ENCODE peak calls at places on chromosomes 1 and 21, in eight cellular contexts. C, D, F, H, O, U, E and I are unnamed samples.

GRCh38 chr1:39845569-39846566 is 37.4 kb downstream of the TRIT1 start:
- DNase-seq in C (peak; percentile 9), D (peak; percentile 91), F (peak; percentile 92), H (peak; percentile 87), O (peak; percentile 74), U (no peak), E (peak; percentile 87), I (no peak)

GRCh38 chr1:201648911-201649775 is 110.2 kb downstream of the NAV1 start:
- DNase-seq in C (no peak), D (peak; percentile 60), F (no peak), H (peak; percentile 67), O (no peak), U (peak; percentile 61), E (no peak), I (peak; percentile 30)

GRCh38 chr1:52054496-52055065 is 410 bp downstream of the TXNDC12 start:
- DNase-seq in C (no peak), D (no peak), F (no peak), H (no peak), O (no peak), U (peak; percentile 6), E (no peak), I (no peak)

GRCh38 chr1:154635162-154635561 is 27.2 kb upstream of the ADAR start:
- DNase-seq in C (no peak), D (no peak), F (no peak), H (no peak), O (no peak), U (no peak), E (no peak), I (no peak)

GRCh38 chr1:8987881-8988617 is 38.2 kb downstream of the SLC2A7 start:
- DNase-seq in C (peak; percentile 77), D (no peak), F (peak; percentile 31), H (peak; percentile 73), O (peak; percentile 58), U (peak; percentile 69), E (peak; percentile 34), I (peak; percentile 78)

GRCh38 chr1:192907545-192908243 is 98.9 kb downstream of the RGS2 start:
- DNase-seq in C (no peak), D (no peak), F (no peak), H (no peak), O (no peak), U (no peak), E (peak; percentile 53), I (no peak)

GRCh38 chr1:89780721-89781120 is 40.1 kb upstream of the LRRC8D start:
- DNase-seq in C (no peak), D (no peak), F (no peak), H (no peak), O (no peak), U (no peak), E (peak; percentile 31), I (no peak)

GRCh38 chr1:165581926-165582325 is 38.1 kb downstream of the LRRC52 start:
- DNase-seq in C (no peak), D (no peak), F (no peak), H (no peak), O (no peak), U (no peak), E (no peak), I (no peak)

GRCh38 chr1:234515821-234516241 is 36.9 kb upstream of the TARBP1 start:
- DNase-seq in C (no peak), D (no peak), F (no peak), H (no peak), O (no peak), U (no peak), E (no peak), I (no peak)

DNA sequence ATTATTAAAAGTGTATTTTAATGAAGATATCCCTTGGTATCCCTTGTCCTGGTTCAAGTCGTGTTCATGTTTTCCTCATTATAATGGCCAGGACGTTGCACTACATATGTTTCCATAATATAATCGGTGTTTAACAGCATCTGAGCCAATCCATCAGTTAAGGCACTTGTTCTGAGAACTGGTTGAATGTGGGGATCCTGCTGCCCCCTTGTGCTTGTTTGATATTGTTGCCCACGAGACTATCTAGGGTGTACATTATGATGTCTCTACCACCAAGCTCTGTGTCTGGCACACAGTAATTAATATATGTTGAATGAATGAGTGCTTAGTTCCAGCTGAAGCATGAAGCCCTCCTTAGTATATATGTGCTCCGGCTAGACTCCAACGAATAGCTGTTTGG is 193.0 kb downstream of the CACNA1E start:
- DNase-seq in C (peak; percentile 44), D (no peak), F (no peak), H (no peak), O (peak; percentile 51), U (peak; percentile 70), E (peak; percentile 2), I (peak; percentile 33)
- TF ChIP-seq CTCF in C (peak; percentile 37), D (no peak), F (no peak), H (no peak), O (peak; percentile 60), U (peak; percentile 60), E (peak; percentile 53), I (peak; percentile 61)

GRCh38 chr1:176837708-176838107 is 326.8 kb downstream of the ASTN1 start:
- DNase-seq in C (no peak), D (no peak), F (no peak), H (no peak), O (no peak), U (no peak), E (no peak), I (no peak)

GRCh38 chr1:176849281-176849680 is 315.2 kb downstream of the ASTN1 start:
- DNase-seq in C (no peak), D (no peak), F (no peak), H (no peak), O (no peak), U (no peak), E (no peak), I (no peak)

GRCh38 chr1:176847052-176847451 is 317.5 kb downstream of the ASTN1 start:
- DNase-seq in C (no peak), D (no peak), F (no peak), H (no peak), O (no peak), U (no peak), E (no peak), I (no peak)

DNA sequence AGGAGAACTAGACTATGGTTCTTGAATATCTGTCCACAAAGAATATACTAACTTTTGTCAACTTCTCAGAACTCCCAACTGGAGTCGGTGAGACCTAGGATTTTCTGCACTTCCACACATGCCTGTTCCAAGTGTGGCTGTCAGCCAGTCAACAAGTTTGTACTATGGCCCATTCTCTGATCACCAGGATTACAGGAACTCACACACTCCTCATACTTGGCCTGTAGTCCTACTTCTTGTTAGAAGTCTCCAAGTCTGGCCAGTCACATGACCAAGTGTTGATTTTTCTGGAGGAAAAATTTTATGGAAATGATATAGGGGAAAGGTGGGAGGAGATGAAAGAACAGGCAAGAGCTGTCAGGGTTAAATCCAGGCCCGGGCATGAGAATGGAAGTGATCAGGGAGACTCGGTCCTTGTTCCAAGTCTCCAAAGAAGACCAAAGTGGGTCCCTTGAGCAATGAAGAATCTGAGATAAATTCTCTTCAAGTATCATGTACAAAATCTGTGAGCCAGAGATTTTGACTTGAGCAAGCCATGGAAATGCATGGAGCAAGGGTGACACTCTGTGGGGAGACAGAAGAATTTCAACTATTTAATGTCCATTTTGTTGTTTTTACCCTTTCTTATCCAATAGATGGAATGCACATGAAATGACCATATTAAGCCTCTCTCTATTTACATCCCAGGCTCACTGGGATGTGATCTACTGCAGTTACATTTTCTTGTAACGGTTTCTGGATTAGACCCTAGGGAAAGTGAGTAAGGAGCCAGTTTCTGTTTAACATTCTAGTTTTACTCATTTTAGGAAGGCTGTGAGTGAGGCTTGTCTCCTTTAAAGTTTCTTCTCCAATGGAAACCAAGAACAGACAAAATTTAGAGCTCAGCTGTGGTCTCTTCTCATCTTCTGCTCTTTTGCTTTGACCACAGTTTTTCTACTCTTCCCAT is 320.9 kb downstream of the ASTN1 start:
- DNase-seq in C (peak; percentile 53), D (no peak), F (no peak), H (no peak), O (no peak), U (peak; percentile 64), E (no peak), I (peak; percentile 28)
- TF ChIP-seq CTCF in C (peak; percentile 53), D (no peak), F (no peak), H (peak; percentile 23), O (peak; percentile 74), U (peak; percentile 71), E (peak; percentile 33), I (peak; percentile 72)

GRCh38 chr1:53293123-53293522 is 34.7 kb downstream of the LRP8 start:
- DNase-seq in C (no peak), D (no peak), F (no peak), H (no peak), O (no peak), U (no peak), E (no peak), I (no peak)

GRCh38 chr1:53292690-53293089 is 35.2 kb downstream of the LRP8 start:
- DNase-seq in C (no peak), D (no peak), F (no peak), H (no peak), O (no peak), U (no peak), E (no peak), I (no peak)

GRCh38 chr1:53289050-53289429 is 38.8 kb downstream of the LRP8 start:
- DNase-seq in C (no peak), D (no peak), F (no peak), H (no peak), O (no peak), U (no peak), E (no peak), I (no peak)

GRCh38 chr1:53294557-53294956 is 33.3 kb downstream of the LRP8 start:
- DNase-seq in C (no peak), D (no peak), F (no peak), H (no peak), O (peak; percentile 74), U (no peak), E (peak; percentile 46), I (no peak)

DNA sequence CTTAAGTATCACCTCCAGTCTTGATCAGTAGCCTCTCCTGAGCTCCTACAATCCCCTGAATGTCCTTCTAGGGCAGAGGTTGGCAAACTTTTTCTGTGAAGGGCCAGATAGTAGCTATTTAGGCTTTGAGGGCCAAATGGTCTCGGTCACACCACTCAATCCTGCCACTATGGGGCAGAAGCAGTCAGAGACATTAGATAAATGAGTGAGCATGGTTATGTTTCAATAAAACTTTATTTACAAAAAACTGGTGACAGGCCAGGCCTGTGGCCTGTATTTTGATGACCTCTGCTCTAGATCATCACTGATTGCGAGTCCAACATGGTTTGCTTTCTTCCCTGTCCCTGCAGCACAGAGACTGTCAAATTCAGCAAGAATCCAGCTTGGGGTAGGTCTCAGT is 36.3 kb downstream of the LRP8 start:
- DNase-seq in C (no peak), D (no peak), F (no peak), H (no peak), O (no peak), U (no peak), E (peak; percentile 7), I (no peak)
- TF ChIP-seq CTCF in C (peak; percentile 15), D (no peak), F (no peak), H (no peak), O (no peak), U (no peak), E (peak; percentile 27), I (no peak)

DNA sequence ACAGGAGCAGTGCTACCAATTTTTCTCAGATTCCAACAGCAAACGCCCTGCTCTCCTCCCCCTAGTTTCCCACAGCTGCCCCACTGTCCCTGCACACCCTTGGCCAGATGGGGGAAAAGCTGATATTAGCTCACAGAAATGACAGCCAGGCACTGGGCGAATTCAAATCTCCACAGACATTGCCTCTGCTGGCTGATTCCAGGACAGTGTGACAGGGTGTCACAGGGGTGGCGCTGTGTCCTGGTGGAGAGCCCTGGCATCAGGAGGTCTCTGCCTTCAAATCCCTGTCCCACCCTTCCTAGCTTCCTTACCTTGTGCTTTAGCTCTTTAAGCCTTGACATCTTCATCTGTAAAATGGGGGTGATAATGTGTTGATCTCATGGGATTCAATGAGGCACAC is 10.4 kb downstream of the OLIG1 start:
- DNase-seq in C (no peak), D (no peak), F (no peak), H (no peak), O (no peak), U (no peak), E (no peak), I (no peak)
- TF ChIP-seq CTCF in C (no peak), D (no peak), F (no peak), H (no peak), O (no peak), U (no peak), E (no peak), I (no peak)